ENCODE peak calls at places on chromosomes 2 and 18, in seven cellular contexts. V is AG10803, Q is WERI-Rb-1, T is DND-41, R is PC-9, J is left ventricle myocardium inferior, U is cardiac muscle cell. I is an unnamed sample.

GRCh38 chr2:237720962-237721361 is 77.6 kb upstream of the RBM44 start:
- DNase-seq in J (no peak), V (peak; percentile 74), R (no peak), Q (no peak), U (no peak), T (no peak), I (peak; percentile 42)

GRCh38 chr2:75311993-75312392 is 112.7 kb upstream of the TACR1 start:
- DNase-seq in Q (peak; percentile 35), J (no peak), R (no peak), V (no peak), T (peak; percentile 7), U (no peak), I (no peak)

GRCh38 chr2:10911291-10912075 is at the start of gene KCNF1:
- DNase-seq in J (no peak), T (no peak), Q (peak; percentile 94), U (peak; percentile 72), V (peak; percentile 47), R (peak; percentile 72), I (peak; percentile 29)

GRCh38 chr18:26865557-26865956 is at the start of gene AQP4:
- DNase-seq in V (no peak), U (peak; percentile 85), T (no peak), R (no peak), J (peak; percentile 45), Q (peak; percentile 19), I (no peak)

GRCh38 chr2:102489646-102490045 is 16.6 kb downstream of the SLC9A4 start:
- DNase-seq in T (no peak), Q (no peak), R (no peak), V (no peak), U (no peak), J (no peak), I (no peak)

GRCh38 chr2:217219141-217219505 is 359.3 kb upstream of the TNP1 start:
- DNase-seq in V (peak; percentile 35), J (no peak), U (no peak), T (no peak), Q (no peak), R (no peak), I (no peak)

GRCh38 chr2:168136392-168136977 is 110.9 kb downstream of the STK39 start:
- DNase-seq in T (no peak), R (no peak), U (no peak), Q (no peak), J (no peak), V (peak; percentile 61), I (no peak)

GRCh38 chr18:60978338-60978737 is 354.9 kb upstream of the CDH20 start:
- DNase-seq in T (no peak), J (no peak), U (no peak), R (no peak), V (peak; percentile 55), Q (no peak), I (peak; percentile 78)

GRCh38 chr18:31079973-31080372 is 22.2 kb downstream of the DSC2 start:
- DNase-seq in U (no peak), R (no peak), J (no peak), V (no peak), T (no peak), Q (no peak), I (no peak)

GRCh38 chr2:112884869-112885502 is 26.0 kb upstream of the IL37 start:
- DNase-seq in U (peak; percentile 36), V (peak; percentile 11), J (peak; percentile 32), R (peak; percentile 56), T (peak; percentile 10), Q (peak; percentile 78), I (no peak)
- H3K4me3 ChIP-seq in U (no peak overlapping the region), V (no peak overlapping the region), J (no peak overlapping the region), R (no peak overlapping the region), T (no peak overlapping the region), Q (no peak overlapping the region), I (no peak overlapping the region)

DNA sequence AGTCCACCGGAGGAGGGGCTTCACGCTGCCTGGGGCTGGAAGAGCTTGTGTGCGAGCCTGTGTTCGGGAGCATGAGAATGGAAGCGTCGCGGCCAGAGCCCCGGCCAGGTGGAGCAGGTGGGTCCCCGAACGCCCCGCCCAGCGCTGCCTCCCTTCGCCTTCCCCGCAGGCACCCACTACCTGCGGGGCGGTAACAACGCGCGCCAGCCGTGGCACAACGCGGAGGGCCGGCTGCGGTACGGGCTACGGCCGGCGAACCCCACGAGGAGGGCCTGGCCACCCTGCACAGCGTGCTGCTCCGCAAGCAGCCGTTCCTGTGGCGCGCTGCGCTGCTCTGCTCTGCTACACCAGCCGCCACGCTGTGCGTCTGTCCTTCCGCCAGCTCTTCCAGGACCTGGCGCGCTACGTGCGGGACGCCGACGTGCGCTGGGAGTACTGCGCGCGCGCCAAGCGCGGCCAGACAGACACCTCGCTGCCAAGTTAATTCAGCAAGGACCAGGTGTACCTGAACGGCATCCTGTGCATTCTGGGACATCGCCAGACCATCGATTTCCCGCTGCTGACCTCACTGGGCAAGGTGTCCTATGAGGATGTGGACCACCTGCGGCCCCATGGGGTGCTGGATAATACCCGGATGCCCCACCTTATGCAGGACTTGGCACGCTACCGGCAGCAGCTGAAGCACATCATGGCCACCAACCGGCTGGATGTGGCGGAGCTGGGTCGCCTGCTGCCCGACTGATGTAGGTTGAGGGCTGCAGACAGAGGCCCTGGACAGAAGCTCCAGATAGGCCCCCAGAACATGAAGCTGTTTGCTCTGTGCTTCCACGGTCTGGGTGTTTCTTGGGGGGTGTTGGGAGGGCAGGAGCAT is 200.6 kb downstream of the NAPG start:
- DNase-seq in V (no peak), R (no peak), U (no peak), T (no peak), Q (peak; percentile 18), J (no peak), I (no peak)
- H3K4me3 ChIP-seq in V (no peak overlapping the region), R (no peak overlapping the region), U (no peak overlapping the region), T (no peak overlapping the region), Q (peak overlapping the region; percentile 30), J (peak overlapping the region; percentile 57), I (no peak overlapping the region)

DNA sequence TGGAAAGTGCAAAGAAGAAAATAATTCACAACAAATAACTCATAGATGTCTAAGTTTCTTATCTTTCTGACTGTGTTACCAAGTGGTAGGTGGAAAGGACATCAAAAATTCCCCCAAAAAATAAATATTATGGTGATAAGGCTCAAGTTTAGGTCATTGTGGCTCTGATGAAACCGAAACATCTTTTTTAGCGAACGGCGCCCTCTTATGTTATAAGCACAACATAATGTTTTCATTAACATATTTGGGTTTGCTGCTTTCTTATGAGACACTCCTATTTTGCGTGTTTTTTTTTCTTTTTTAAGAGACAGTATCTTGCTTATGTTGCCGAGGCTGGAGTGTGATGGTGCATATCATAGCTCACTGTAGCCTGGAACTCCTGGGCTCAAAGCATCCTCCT is 38.6 kb upstream of the SLC35G4 start:
- DNase-seq in R (no peak), J (no peak), U (no peak), Q (no peak), T (no peak), V (peak; percentile 46), I (no peak)
- H3K4me3 ChIP-seq in R (no peak overlapping the region), J (no peak overlapping the region), U (no peak overlapping the region), Q (no peak overlapping the region), T (no peak overlapping the region), V (no peak overlapping the region), I (no peak overlapping the region)

DNA sequence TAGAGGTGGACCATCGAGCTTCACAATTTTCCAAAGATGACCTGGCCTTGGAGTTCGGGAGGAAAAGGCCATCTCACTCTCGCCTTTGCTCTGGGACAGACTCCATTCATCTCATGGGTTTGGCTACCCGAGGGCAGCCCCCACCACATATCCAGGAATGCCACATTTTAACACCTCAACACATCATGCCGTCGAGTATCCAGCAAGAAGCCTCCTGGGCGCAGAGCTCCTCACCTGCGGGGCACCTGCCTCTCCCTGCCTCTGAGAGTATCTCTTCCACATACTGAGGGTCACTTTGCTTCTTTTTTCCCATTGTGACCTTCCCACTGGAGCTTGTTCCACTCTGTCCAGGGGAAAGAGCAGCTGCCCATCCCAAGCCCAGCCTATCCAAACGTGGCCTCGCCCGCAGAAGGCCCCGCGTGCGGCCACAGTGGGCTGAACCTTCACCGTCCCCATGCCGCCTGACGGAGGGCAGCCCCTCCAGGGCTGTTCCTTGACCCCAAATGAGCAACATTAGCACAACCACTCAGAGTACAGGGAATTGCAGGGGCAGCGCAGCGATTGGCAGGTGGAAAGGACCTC is 5.5 kb upstream of the LIMS2 start:
- DNase-seq in U (no peak), T (no peak), V (no peak), Q (no peak), J (no peak), R (no peak), I (no peak)
- H3K4me3 ChIP-seq in U (no peak overlapping the region), T (no peak overlapping the region), V (no peak overlapping the region), Q (no peak overlapping the region), J (peak overlapping the region; percentile 66), R (no peak overlapping the region), I (no peak overlapping the region)

GRCh38 chr2:65901809-65902208 is 469.4 kb upstream of the SPRED2 start:
- DNase-seq in J (no peak), U (no peak), Q (no peak), T (no peak), R (no peak), V (peak; percentile 5), I (no peak)
- H3K4me3 ChIP-seq in J (no peak overlapping the region), U (no peak overlapping the region), Q (no peak overlapping the region), T (no peak overlapping the region), R (no peak overlapping the region), V (no peak overlapping the region), I (no peak overlapping the region)